ENCODE peak calls at places on chromosome 14, in seven cellular contexts. V is Calu3, P is neural crest cell, E is Panc1, Y is uterus, I is progenitor cell of endocrine pancreas, X is H1. B is an unnamed sample.

GRCh38 chr14:88825078-88825458 is 617 bp downstream of the TTC8 start:
- DNase-seq in I (no peak), V (no peak), E (no peak), X (no peak), Y (no peak), P (no peak), B (no peak)

GRCh38 chr14:72740504-72740961 is 153.4 kb downstream of the DPF3 start:
- DNase-seq in Y (no peak), V (no peak), E (no peak), X (no peak), I (no peak), P (no peak), B (no peak)

GRCh38 chr14:50447491-50447890 is 50.8 kb upstream of the CDKL1 start:
- DNase-seq in V (no peak), X (no peak), E (no peak), Y (no peak), I (no peak), P (no peak), B (no peak)

GRCh38 chr14:76958020-76958965 is 70.2 kb downstream of the IRF2BPL start:
- DNase-seq in Y (no peak), X (no peak), P (no peak), E (no peak), V (no peak), I (no peak), B (no peak)

GRCh38 chr14:86626530-86626929 is 1096.6 kb downstream of the FLRT2 start:
- DNase-seq in I (no peak), Y (no peak), E (no peak), P (no peak), V (no peak), X (no peak), B (no peak)

GRCh38 chr14:21923820-21924219 is 250.2 kb upstream of the OR4E1 start:
- DNase-seq in Y (no peak), I (no peak), X (no peak), V (no peak), E (no peak), P (no peak), B (no peak)

GRCh38 chr14:36254020-36254614 is 66.3 kb downstream of the MBIP start:
- DNase-seq in E (no peak), X (no peak), Y (no peak), P (no peak), I (no peak), V (no peak), B (no peak)

GRCh38 chr14:75477881-75478280 is 44.4 kb upstream of the BATF start:
- DNase-seq in X (no peak), V (no peak), Y (no peak), P (no peak), I (no peak), E (no peak), B (no peak)

GRCh38 chr14:96162741-96163140 is 41.9 kb upstream of the BDKRB2 start:
- DNase-seq in I (no peak), P (no peak), E (no peak), V (no peak), X (no peak), Y (no peak), B (no peak)

GRCh38 chr14:101225729-101226152 is 322.2 kb upstream of the RTL1 start:
- DNase-seq in P (no peak), X (no peak), E (no peak), Y (no peak), I (no peak), V (no peak), B (no peak)

GRCh38 chr14:101665478-101666078 is 95.9 kb upstream of the PPP2R5C start:
- DNase-seq in Y (peak), V (peak), P (peak), X (no peak), I (peak), E (peak), B (no peak)

GRCh38 chr14:91882369-91882768 is 15.0 kb upstream of the TC2N start:
- DNase-seq in Y (no peak), I (no peak), X (no peak), V (no peak), P (no peak), E (no peak), B (no peak)

GRCh38 chr14:35553808-35554207 is 19.8 kb downstream of the INSM2 start:
- DNase-seq in I (no peak), P (no peak), X (no peak), E (no peak), Y (no peak), V (no peak), B (no peak)

GRCh38 chr14:70069186-70069585 is 119.6 kb downstream of the SLC8A3 start:
- DNase-seq in E (no peak), P (no peak), Y (no peak), I (no peak), V (no peak), X (no peak), B (no peak)

GRCh38 chr14:22002860-22003284 is 329.3 kb upstream of the OR4E1 start:
- DNase-seq in V (peak), P (peak), X (no peak), I (no peak), Y (no peak), E (no peak), B (no peak)

GRCh38 chr14:23869078-23869719 is 84.4 kb upstream of the DHRS4 start:
- DNase-seq in I (no peak), P (no peak), X (no peak), E (no peak), V (no peak), Y (no peak), B (no peak)

GRCh38 chr14:52366796-52367315 is 52.7 kb downstream of the PTGER2 start:
- DNase-seq in V (no peak), I (no peak), P (no peak), E (no peak), X (no peak), Y (no peak), B (no peak)

GRCh38 chr14:102213984-102214658 is 74.4 kb downstream of the WDR20 start:
- DNase-seq in E (no peak), I (no peak), P (no peak), X (no peak), V (no peak), Y (no peak), B (no peak)

GRCh38 chr14:51828017-51828797 is 32.2 kb upstream of the GNG2 start:
- DNase-seq in V (peak), P (no peak), X (no peak), I (no peak), E (no peak), Y (no peak), B (no peak)

GRCh38 chr14:86462193-86462592 is 932.2 kb downstream of the FLRT2 start:
- DNase-seq in V (peak), P (no peak), E (no peak), X (no peak), Y (no peak), I (no peak), B (no peak)

GRCh38 chr14:93715279-93715927 is 72.9 kb downstream of the PRIMA1 start:
- DNase-seq in I (no peak), E (no peak), V (no peak), Y (no peak), X (no peak), P (no peak), B (no peak)

GRCh38 chr14:55438066-55438683 is 2.2 kb downstream of the TBPL2 start:
- DNase-seq in E (no peak), P (no peak), V (peak), Y (no peak), X (no peak), I (no peak), B (no peak)

GRCh38 chr14:60723218-60724079 is 702 bp downstream of the SIX4 start:
- DNase-seq in E (no peak), Y (peak), P (peak), I (peak), X (no peak), V (peak), B (no peak)

GRCh38 chr14:30610719-30611388 is 11.3 kb upstream of the SCFD1 start:
- DNase-seq in Y (peak), P (no peak), I (no peak), E (no peak), V (peak), X (no peak), B (no peak)

GRCh38 chr14:63551338-63551737 is 8.2 kb upstream of the PPP2R5E start:
- DNase-seq in I (no peak), X (no peak), E (no peak), P (no peak), V (no peak), Y (no peak), B (no peak)

GRCh38 chr14:78029471-78030372 is 140.5 kb upstream of the NRXN3 start:
- DNase-seq in V (no peak), Y (no peak), I (no peak), X (peak), P (no peak), E (no peak), B (no peak)

GRCh38 chr14:29007990-29008389 is 241.4 kb downstream of the FOXG1 start:
- DNase-seq in E (no peak), V (no peak), I (no peak), Y (no peak), P (no peak), X (no peak), B (no peak)

GRCh38 chr14:99274346-99275221 is 2.6 kb upstream of the BCL11B start:
- DNase-seq in E (no peak), P (peak), V (peak), Y (peak), X (peak), I (peak), B (peak)
- TF ChIP-seq CTCF in E (peak), P (peak), V (no peak), Y (no peak), X (peak), I (peak), B (peak)

DNA sequence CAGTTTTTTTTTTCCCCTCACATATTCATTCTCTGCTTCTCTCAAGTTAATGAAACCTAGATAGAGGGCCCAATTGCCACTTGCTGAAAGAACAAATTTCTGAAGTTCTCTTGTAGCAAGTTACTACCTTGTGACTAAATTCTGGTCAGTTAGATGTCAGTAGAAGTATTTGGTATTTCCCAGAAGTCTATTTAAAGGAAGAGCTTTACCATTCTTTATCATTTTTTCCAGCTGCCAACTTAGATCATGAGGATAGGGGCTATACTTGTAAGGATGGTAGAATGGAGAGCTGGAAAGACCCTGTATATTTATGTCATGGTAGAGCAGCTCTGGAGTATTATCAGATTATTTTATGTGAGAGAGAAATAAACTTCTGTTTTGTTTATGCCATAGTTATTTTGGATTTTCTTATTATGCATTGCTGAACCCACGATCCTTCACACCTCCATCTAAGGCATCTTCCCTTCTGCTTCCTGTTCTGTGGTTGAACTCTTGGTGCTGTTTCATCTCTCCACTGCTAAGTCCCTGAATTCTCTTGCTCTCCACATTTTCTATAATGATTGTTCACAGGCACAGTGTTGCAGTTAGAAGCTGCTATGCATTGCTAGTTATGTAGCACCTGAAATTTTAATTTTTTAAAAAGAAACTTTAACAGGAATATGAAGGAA is 25.9 kb downstream of the FUT8 start:
- DNase-seq in X (no peak), V (no peak), P (no peak), E (no peak), I (no peak), Y (no peak), B (no peak)
- TF ChIP-seq CTCF in X (no peak), V (no peak), P (no peak), E (no peak), I (no peak), Y (no peak), B (no peak)

GRCh38 chr14:53430870-53431269 is 277.7 kb upstream of the DDHD1 start:
- DNase-seq in V (no peak), P (no peak), X (no peak), I (no peak), Y (no peak), E (no peak), B (no peak)

GRCh38 chr14:53437858-53438257 is 284.7 kb upstream of the DDHD1 start:
- DNase-seq in E (no peak), P (no peak), Y (no peak), I (no peak), V (no peak), X (no peak), B (no peak)

DNA sequence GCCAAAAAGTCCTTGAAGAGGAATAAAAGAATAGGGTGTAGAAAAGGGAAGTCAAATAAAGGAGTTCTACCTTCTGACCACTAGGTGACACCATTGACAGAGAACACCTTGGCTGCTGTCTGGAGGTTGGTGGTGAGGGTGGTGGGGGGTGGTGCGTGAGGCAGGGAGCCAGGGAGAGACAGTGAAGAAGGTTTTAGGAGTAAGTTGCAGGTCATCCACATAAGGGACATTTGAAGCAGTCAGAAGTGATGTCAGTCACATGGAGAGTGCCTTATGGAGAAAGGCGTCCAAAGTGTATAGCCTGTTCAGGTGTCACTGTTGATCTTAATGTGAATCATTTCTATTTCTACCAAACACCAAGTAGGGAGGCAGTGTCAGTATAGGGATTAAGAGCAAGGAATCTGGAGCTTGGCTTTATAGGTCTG is 279.3 kb upstream of the DDHD1 start:
- DNase-seq in P (peak), V (peak), I (no peak), Y (no peak), E (peak), X (peak), B (no peak)
- TF ChIP-seq CTCF in P (peak), V (peak), I (peak), Y (peak), E (peak), X (peak), B (peak)

DNA sequence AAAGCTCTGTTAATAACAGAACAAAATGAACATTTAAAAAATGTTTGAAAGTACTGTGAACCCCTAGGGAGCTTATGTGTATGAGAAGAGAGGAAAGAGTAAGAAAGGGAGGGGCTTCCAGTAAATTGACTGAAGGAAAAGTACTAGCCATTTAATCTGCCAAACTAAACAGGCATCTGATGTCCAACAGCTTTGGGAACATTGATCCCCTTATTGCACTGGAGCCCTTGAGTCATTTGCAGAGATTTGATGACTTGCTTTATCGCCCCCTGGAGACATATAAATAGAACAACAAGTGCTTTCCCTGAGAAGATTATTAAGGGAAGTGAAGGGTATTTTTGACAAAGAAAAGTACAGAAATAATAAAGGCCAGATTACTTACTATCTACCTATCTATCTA is 319.3 kb upstream of the NOVA1 start:
- DNase-seq in Y (no peak), E (no peak), X (no peak), I (no peak), P (no peak), V (no peak), B (peak)
- TF ChIP-seq CTCF in Y (peak), E (no peak), X (peak), I (peak), P (peak), V (no peak), B (peak)

GRCh38 chr14:68775614-68776126 is 17.2 kb downstream of the ZFP36L1 start:
- DNase-seq in Y (no peak), V (no peak), P (no peak), I (no peak), E (no peak), X (no peak), B (no peak)
- TF ChIP-seq CTCF in Y (no peak), V (no peak), P (no peak), I (no peak), E (no peak), X (peak), B (no peak)

GRCh38 chr14:103517626-103518415 is 4.8 kb downstream of the CKB start:
- DNase-seq in X (no peak), V (no peak), I (no peak), E (no peak), Y (peak), P (no peak), B (no peak)
- TF ChIP-seq CTCF in X (no peak), V (no peak), I (no peak), E (no peak), Y (no peak), P (no peak), B (no peak)

DNA sequence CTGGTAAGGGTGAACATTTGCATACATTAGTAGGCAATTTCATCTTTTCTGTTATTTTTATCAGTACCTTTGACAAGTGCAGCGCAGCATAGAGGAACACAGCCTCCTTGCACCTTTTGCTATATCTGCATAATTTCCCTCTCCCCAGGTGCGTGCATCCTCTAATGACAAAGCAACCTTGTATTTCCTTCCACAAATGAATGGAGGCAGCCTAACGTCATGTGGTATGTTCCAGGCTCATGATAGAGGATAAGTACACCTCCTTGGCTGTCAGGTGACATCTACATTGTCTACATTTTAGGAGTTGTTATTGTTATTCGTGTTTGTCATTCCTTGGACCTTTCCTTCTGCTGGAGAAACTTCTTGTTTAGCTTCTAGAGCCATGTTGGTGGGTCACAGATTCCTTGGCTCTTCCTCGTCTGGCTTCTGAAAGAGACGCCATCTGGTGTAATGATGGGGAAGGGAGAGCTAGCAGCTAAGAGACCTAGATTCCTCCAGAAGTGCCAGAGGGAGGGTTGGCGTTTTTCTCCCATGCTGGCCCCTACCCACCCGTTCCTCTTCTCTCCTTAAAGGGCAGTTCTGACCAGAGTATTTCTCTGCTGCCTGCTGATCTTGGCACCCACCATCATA is 37.0 kb downstream of the EVL start:
- DNase-seq in Y (no peak), E (no peak), P (no peak), V (no peak), X (no peak), I (no peak), B (no peak)
- TF ChIP-seq CTCF in Y (no peak), E (no peak), P (no peak), V (no peak), X (peak), I (no peak), B (no peak)